ENCODE peak calls at places on chromosomes 3 and 15, in four cellular contexts. One of them, this sample, is unnamed.

GRCh38 chr3:134885877-134886621 is 91.0 kb downstream of the EPHB1 start:
- DNase-seq in transverse colon: no peak
- DNase-seq in tibial nerve: no peak
- DNase-seq in body of pancreas: no peak
- DNase-seq in this sample: peak

GRCh38 chr15:77118787-77119410 is 48.0 kb upstream of the TSPAN3 start:
- DNase-seq in transverse colon: peak
- DNase-seq in tibial nerve: no peak
- DNase-seq in body of pancreas: peak
- DNase-seq in this sample: peak

GRCh38 chr15:72342385-72342784 is 22.4 kb upstream of the CELF6 start:
- DNase-seq in transverse colon: peak
- DNase-seq in tibial nerve: no peak
- DNase-seq in body of pancreas: peak
- DNase-seq in this sample: no peak

GRCh38 chr3:13242364-13242737 is 169.1 kb upstream of the IQSEC1 start:
- DNase-seq in transverse colon: no peak
- DNase-seq in tibial nerve: no peak
- DNase-seq in body of pancreas: no peak
- DNase-seq in this sample: no peak

GRCh38 chr3:178140491-178140890 is 395.7 kb upstream of the KCNMB2 start:
- DNase-seq in transverse colon: no peak
- DNase-seq in tibial nerve: no peak
- DNase-seq in body of pancreas: no peak
- DNase-seq in this sample: no peak

GRCh38 chr3:65604863-65605526 is 433.7 kb downstream of the MAGI1 start:
- DNase-seq in transverse colon: no peak
- DNase-seq in tibial nerve: no peak
- DNase-seq in body of pancreas: no peak
- DNase-seq in this sample: no peak

GRCh38 chr3:112646623-112647022 is 5.7 kb upstream of the CCDC80 start:
- DNase-seq in transverse colon: no peak
- DNase-seq in tibial nerve: no peak
- DNase-seq in body of pancreas: no peak
- DNase-seq in this sample: no peak

GRCh38 chr3:125055165-125055912 is 458 bp downstream of the HEG1 start:
- DNase-seq in transverse colon: no peak
- DNase-seq in tibial nerve: no peak
- DNase-seq in body of pancreas: peak
- DNase-seq in this sample: no peak

GRCh38 chr15:95864467-95864886 is 466.0 kb upstream of the NR2F2 start:
- DNase-seq in transverse colon: peak
- DNase-seq in tibial nerve: no peak
- DNase-seq in body of pancreas: no peak
- DNase-seq in this sample: no peak

GRCh38 chr15:68053997-68054657 is at the start of gene PIAS1:
- DNase-seq in transverse colon: peak
- DNase-seq in tibial nerve: peak
- DNase-seq in body of pancreas: peak
- DNase-seq in this sample: peak

GRCh38 chr3:55441499-55441898 is 45.6 kb downstream of the WNT5A start:
- DNase-seq in transverse colon: no peak
- DNase-seq in tibial nerve: no peak
- DNase-seq in body of pancreas: no peak
- DNase-seq in this sample: no peak
- TF ChIP-seq CTCF in transverse colon: no peak
- TF ChIP-seq CTCF in tibial nerve: no peak
- TF ChIP-seq CTCF in body of pancreas: no peak
- TF ChIP-seq CTCF in this sample: no peak

GRCh38 chr3:48445277-48445882 is 1.2 kb upstream of the ATRIP start:
- DNase-seq in transverse colon: no peak
- DNase-seq in tibial nerve: no peak
- DNase-seq in body of pancreas: no peak
- DNase-seq in this sample: no peak
- H3K4me3 ChIP-seq in transverse colon: no peak
- H3K4me3 ChIP-seq in tibial nerve: no peak
- H3K4me3 ChIP-seq in body of pancreas: no peak
- H3K4me3 ChIP-seq in this sample: no peak

GRCh38 chr3:149221783-149222517 is at the start of gene CP:
- DNase-seq in transverse colon: no peak
- DNase-seq in tibial nerve: no peak
- DNase-seq in body of pancreas: no peak
- DNase-seq in this sample: no peak
- TF ChIP-seq POLR2A in transverse colon: no peak
- TF ChIP-seq POLR2A in tibial nerve: no peak
- TF ChIP-seq POLR2A in body of pancreas: no peak
- TF ChIP-seq POLR2A in this sample: no peak

DNA sequence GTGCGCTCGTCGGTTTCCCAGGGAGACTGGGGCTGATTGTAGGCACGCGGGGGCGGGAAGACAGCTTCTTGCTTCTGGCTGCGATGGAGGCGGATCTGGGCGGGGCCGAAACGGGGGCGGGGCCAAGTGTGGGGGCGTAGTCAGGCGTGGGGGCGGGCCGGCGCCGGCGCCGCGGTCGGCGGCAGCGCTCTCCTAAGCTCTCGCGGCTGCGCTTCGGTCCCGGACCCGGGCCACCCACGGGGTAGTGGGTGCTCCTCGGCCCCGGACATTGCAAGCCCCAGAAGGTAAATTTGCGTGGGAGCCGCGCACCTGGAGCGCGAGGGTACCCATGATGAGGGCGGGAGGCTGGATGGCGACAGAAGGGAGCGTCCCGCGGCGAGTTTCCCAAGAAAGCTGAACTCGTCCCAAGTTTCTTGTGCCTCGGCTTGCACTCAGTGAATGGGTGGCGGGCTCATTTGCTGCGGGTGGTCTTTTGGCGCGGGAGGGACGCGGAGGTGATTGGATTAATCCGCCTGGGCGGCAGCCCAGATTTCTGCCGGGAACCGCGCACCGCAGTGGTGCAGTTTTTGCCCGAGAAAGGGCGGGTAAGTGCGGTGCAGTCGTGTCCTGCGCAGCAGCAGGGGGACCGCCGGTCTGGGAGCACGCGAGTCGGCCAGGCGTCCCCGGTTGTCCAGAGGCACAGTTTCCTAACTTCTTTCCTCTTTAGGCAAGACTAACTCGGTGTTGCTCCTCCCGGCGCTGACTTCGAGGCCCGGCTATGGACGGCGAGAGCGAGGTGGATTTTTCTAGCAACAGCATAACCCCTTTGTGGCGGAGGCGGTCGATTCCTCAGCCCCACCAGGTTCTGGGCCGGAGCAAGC is at the start of gene ARHGEF26:
- DNase-seq in transverse colon: peak
- DNase-seq in tibial nerve: peak
- DNase-seq in body of pancreas: peak
- DNase-seq in this sample: peak
- TF ChIP-seq CTCF in transverse colon: no peak
- TF ChIP-seq CTCF in tibial nerve: peak
- TF ChIP-seq CTCF in body of pancreas: no peak
- TF ChIP-seq CTCF in this sample: no peak

GRCh38 chr3:48696156-48696555 is 10.4 kb upstream of the NCKIPSD start:
- DNase-seq in transverse colon: no peak
- DNase-seq in tibial nerve: no peak
- DNase-seq in body of pancreas: peak
- DNase-seq in this sample: no peak

GRCh38 chr3:48694610-48695051 is 8.9 kb upstream of the NCKIPSD start:
- DNase-seq in transverse colon: peak
- DNase-seq in tibial nerve: peak
- DNase-seq in body of pancreas: peak
- DNase-seq in this sample: peak

GRCh38 chr3:48692551-48692950 is 6.8 kb upstream of the NCKIPSD start:
- DNase-seq in transverse colon: no peak
- DNase-seq in tibial nerve: no peak
- DNase-seq in body of pancreas: no peak
- DNase-seq in this sample: no peak

GRCh38 chr3:48693826-48694225 is 8.1 kb upstream of the NCKIPSD start:
- DNase-seq in transverse colon: no peak
- DNase-seq in tibial nerve: no peak
- DNase-seq in body of pancreas: no peak
- DNase-seq in this sample: no peak

DNA sequence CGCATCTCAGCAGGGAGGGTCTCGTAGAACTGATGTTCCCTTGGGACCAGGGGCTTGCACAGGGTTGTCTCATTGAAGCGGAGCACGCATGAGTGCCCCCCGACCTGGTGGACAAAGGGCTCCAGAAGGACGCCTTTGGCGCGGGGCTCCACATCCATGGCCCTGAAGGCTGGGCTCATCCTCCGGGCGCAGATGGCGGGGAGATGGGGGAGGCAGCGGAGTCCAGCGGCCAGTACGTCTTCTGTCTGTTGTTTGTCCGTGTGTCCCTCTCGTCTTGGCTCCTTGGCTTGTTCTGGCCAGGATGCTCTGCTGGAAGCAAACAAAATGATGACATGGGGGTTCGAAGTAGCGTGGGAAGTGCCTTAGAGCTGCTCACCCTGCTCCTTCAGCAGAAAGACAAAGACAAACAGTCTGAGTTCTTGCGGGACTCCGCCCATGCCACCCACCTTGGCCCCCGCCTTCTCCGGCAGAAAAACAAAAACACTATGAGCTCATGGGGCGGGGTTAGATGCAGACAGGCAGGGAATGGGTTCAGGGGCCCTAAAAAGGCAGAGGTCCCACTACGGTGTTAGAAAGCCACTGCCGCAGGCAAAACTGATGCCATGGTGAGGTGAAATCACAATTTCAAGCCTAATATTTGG is 9.5 kb upstream of the NCKIPSD start:
- DNase-seq in transverse colon: peak
- DNase-seq in tibial nerve: peak
- DNase-seq in body of pancreas: peak
- DNase-seq in this sample: peak
- H3K4me3 ChIP-seq in transverse colon: peak
- H3K4me3 ChIP-seq in tibial nerve: peak
- H3K4me3 ChIP-seq in body of pancreas: no peak
- H3K4me3 ChIP-seq in this sample: peak

GRCh38 chr3:122794483-122794778 is 438 bp upstream of the SLC49A4 start:
- DNase-seq in transverse colon: no peak
- DNase-seq in tibial nerve: no peak
- DNase-seq in body of pancreas: no peak
- DNase-seq in this sample: no peak

GRCh38 chr3:122794779-122795673 is at the start of gene SLC49A4:
- DNase-seq in transverse colon: peak
- DNase-seq in tibial nerve: peak
- DNase-seq in body of pancreas: peak
- DNase-seq in this sample: peak

GRCh38 chr3:122795674-122795969 is 753 bp downstream of the SLC49A4 start:
- DNase-seq in transverse colon: no peak
- DNase-seq in tibial nerve: no peak
- DNase-seq in body of pancreas: no peak
- DNase-seq in this sample: no peak

GRCh38 chr3:122797291-122797690 is 2.4 kb downstream of the SLC49A4 start:
- DNase-seq in transverse colon: no peak
- DNase-seq in tibial nerve: no peak
- DNase-seq in body of pancreas: no peak
- DNase-seq in this sample: no peak

DNA sequence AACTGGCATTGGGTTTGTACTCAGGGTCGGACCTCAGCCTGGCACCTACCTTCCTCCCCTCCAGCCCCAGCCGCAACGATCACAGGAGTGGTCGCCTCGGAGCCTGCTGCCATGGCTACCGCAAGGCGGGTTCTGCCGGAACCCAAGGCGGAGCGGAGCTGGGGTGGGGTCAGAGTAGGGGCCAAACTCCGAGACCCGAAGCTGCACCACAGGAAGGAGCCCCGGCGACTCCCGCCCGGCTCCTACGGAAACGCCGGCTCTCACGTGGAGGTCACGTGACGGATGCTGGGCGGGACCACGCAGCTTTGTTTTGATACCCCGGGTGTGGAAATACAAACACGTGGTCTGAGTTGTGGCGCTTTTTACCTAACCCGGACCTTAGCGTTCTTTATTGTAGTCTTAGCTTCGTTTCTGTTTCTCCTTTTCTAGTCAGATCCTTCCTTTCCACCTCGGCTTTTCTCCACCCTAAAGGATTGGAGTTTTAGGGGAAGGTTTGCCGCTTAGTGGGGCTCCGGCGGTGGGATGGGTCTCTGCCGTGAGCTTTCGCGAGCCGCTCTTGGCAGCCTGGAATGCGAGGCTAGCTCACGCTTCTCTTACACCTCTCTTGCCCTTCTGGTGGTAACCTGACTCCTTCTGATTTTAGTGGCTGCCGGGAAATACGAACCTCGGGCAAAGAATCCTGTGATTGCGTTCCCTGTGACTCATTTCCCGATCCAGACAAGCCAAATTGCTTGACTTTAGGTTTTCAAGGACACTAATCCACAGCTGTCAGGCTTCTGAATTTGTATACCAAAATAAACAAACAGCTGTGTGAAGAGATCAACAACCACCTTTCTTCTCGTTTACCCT is at the start of gene HSPBAP1:
- DNase-seq in transverse colon: peak
- DNase-seq in tibial nerve: peak
- DNase-seq in body of pancreas: peak
- DNase-seq in this sample: peak
- TF ChIP-seq POLR2A in transverse colon: peak
- TF ChIP-seq POLR2A in tibial nerve: peak
- TF ChIP-seq POLR2A in body of pancreas: peak
- TF ChIP-seq POLR2A in this sample: no peak

GRCh38 chr3:108818404-108818803 is 4.2 kb upstream of the TRAT1 start:
- DNase-seq in transverse colon: peak
- DNase-seq in tibial nerve: no peak
- DNase-seq in body of pancreas: peak
- DNase-seq in this sample: no peak
- TF ChIP-seq CTCF in transverse colon: peak
- TF ChIP-seq CTCF in tibial nerve: no peak
- TF ChIP-seq CTCF in body of pancreas: peak
- TF ChIP-seq CTCF in this sample: no peak

GRCh38 chr3:143123353-143123974 is 3.9 kb downstream of the CHST2 start:
- DNase-seq in transverse colon: no peak
- DNase-seq in tibial nerve: no peak
- DNase-seq in body of pancreas: no peak
- DNase-seq in this sample: no peak
- H3K4me3 ChIP-seq in transverse colon: no peak
- H3K4me3 ChIP-seq in tibial nerve: no peak
- H3K4me3 ChIP-seq in body of pancreas: no peak
- H3K4me3 ChIP-seq in this sample: no peak

DNA sequence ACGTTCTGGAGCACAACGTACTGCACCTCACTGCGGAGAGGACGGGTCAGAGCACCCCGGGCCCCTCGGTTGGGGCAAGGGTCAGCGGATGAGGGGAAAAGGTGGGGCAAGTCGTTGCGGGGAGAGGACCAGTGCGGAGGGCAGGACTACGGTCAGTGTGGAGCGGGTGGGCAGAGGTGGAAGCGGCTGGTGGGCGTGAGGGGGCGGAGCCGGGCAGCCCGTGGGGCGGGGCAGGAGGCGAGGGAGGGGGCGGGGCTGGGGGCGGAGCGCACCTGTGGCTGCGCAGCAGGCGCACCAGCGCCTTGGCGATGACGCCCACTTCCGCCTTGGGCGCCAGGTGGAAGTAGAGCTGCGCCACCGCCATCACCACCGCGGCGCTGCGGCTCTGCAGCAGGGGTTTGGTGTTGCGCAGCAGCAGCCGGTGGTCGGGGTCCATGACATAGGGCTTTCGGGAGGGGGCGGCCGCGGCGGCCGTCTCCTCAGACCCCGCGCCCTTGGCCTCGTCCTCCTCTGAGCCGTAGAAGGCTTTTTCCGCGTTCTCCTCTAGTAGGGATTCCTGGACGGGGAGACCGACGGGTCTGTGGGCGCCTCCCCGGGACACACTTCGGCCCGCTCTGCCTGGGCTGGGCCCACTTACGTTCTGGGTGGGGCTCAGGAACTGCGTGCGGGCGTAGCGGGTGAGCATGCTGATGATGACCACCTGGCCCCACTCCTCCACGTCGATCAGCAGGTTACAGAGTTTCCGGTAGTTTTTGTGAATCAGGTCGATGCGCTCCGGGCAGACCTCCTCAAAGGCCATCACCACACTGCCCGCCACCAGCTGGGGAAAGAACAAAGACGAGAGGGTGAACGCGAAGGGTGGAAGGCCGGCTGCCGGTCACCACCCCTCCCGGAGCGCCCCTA is 29.2 kb downstream of the AP3B2 start:
- DNase-seq in transverse colon: peak
- DNase-seq in tibial nerve: no peak
- DNase-seq in body of pancreas: peak
- DNase-seq in this sample: no peak
- TF ChIP-seq POLR2A in transverse colon: peak
- TF ChIP-seq POLR2A in tibial nerve: no peak
- TF ChIP-seq POLR2A in body of pancreas: peak
- TF ChIP-seq POLR2A in this sample: no peak